ENCODE peak calls at places on chromosome 6, in seven cellular contexts. One of them, this sample, is unnamed.

GRCh38 chr6:44271914-44272313 is 1.7 kb downstream of the TMEM151B start:
- DNase-seq in adipocyte: no peak
- DNase-seq in neural progenitor cell: no peak
- DNase-seq in PC-3: no peak
- DNase-seq in kidney: no peak
- DNase-seq in endodermal cell: no peak
- DNase-seq in astrocyte: no peak
- DNase-seq in this sample: no peak

GRCh38 chr6:119148102-119148824 is 69.8 kb upstream of the FAM184A start:
- DNase-seq in adipocyte: peak; percentile 92
- DNase-seq in astrocyte: peak; percentile 81
- DNase-seq in PC-3: peak; percentile 79
- DNase-seq in kidney: no peak
- DNase-seq in neural progenitor cell: peak; percentile 63
- DNase-seq in endodermal cell: peak; percentile 68
- DNase-seq in this sample: peak; percentile 15

GRCh38 chr6:36754582-36755434 is 57.2 kb downstream of the RAB44 start:
- DNase-seq in kidney: no peak
- DNase-seq in endodermal cell: no peak
- DNase-seq in PC-3: no peak
- DNase-seq in astrocyte: no peak
- DNase-seq in neural progenitor cell: no peak
- DNase-seq in adipocyte: no peak
- DNase-seq in this sample: no peak

GRCh38 chr6:41428402-41428994 is 93.1 kb downstream of the NCR2 start:
- DNase-seq in endodermal cell: no peak
- DNase-seq in PC-3: no peak
- DNase-seq in kidney: peak; percentile 91
- DNase-seq in astrocyte: no peak
- DNase-seq in adipocyte: no peak
- DNase-seq in neural progenitor cell: peak; percentile 50
- DNase-seq in this sample: no peak

GRCh38 chr6:38542031-38542430 is 97.7 kb downstream of the BTBD9 start:
- DNase-seq in PC-3: peak; percentile 34
- DNase-seq in endodermal cell: no peak
- DNase-seq in neural progenitor cell: no peak
- DNase-seq in astrocyte: peak; percentile 61
- DNase-seq in kidney: no peak
- DNase-seq in adipocyte: no peak
- DNase-seq in this sample: no peak

GRCh38 chr6:100460650-100461204 is 4.0 kb downstream of the SIM1 start:
- DNase-seq in PC-3: no peak
- DNase-seq in neural progenitor cell: peak; percentile 71
- DNase-seq in astrocyte: no peak
- DNase-seq in endodermal cell: peak; percentile 83
- DNase-seq in kidney: no peak
- DNase-seq in adipocyte: no peak
- DNase-seq in this sample: no peak

GRCh38 chr6:89217308-89217999 is at the start of gene GABRR1:
- DNase-seq in adipocyte: no peak
- DNase-seq in neural progenitor cell: no peak
- DNase-seq in kidney: no peak
- DNase-seq in PC-3: no peak
- DNase-seq in endodermal cell: no peak
- DNase-seq in astrocyte: peak; percentile 4
- DNase-seq in this sample: no peak

GRCh38 chr6:166501246-166501645 is 85.2 kb downstream of the RAMACL start:
- DNase-seq in adipocyte: no peak
- DNase-seq in endodermal cell: no peak
- DNase-seq in kidney: no peak
- DNase-seq in neural progenitor cell: no peak
- DNase-seq in PC-3: no peak
- DNase-seq in astrocyte: no peak
- DNase-seq in this sample: no peak

GRCh38 chr6:44272999-44273566 is 2.8 kb downstream of the TMEM151B start:
- DNase-seq in kidney: no peak
- DNase-seq in neural progenitor cell: no peak
- DNase-seq in adipocyte: no peak
- DNase-seq in astrocyte: no peak
- DNase-seq in endodermal cell: no peak
- DNase-seq in PC-3: no peak
- DNase-seq in this sample: no peak

GRCh38 chr6:42281570-42281969 is 63.9 kb upstream of the MRPS10 start:
- DNase-seq in endodermal cell: no peak
- DNase-seq in astrocyte: no peak
- DNase-seq in neural progenitor cell: no peak
- DNase-seq in kidney: peak; percentile 60
- DNase-seq in adipocyte: no peak
- DNase-seq in PC-3: no peak
- DNase-seq in this sample: no peak

GRCh38 chr6:108452725-108453195 is 108.0 kb upstream of the FOXO3 start:
- DNase-seq in astrocyte: peak; percentile 76
- DNase-seq in PC-3: no peak
- DNase-seq in neural progenitor cell: peak; percentile 52
- DNase-seq in kidney: no peak
- DNase-seq in adipocyte: peak; percentile 35
- DNase-seq in endodermal cell: peak; percentile 51
- DNase-seq in this sample: peak; percentile 16

GRCh38 chr6:15305496-15305895 is 59.6 kb downstream of the JARID2 start:
- DNase-seq in astrocyte: no peak
- DNase-seq in neural progenitor cell: no peak
- DNase-seq in adipocyte: no peak
- DNase-seq in kidney: no peak
- DNase-seq in endodermal cell: no peak
- DNase-seq in PC-3: no peak
- DNase-seq in this sample: no peak

GRCh38 chr6:15303920-15304291 is 58.0 kb downstream of the JARID2 start:
- DNase-seq in astrocyte: no peak
- DNase-seq in neural progenitor cell: no peak
- DNase-seq in adipocyte: no peak
- DNase-seq in kidney: no peak
- DNase-seq in endodermal cell: no peak
- DNase-seq in PC-3: no peak
- DNase-seq in this sample: no peak

GRCh38 chr6:15303162-15303919 is 57.5 kb downstream of the JARID2 start:
- DNase-seq in neural progenitor cell: peak; percentile 65
- DNase-seq in kidney: no peak
- DNase-seq in adipocyte: no peak
- DNase-seq in PC-3: no peak
- DNase-seq in astrocyte: no peak
- DNase-seq in endodermal cell: no peak
- DNase-seq in this sample: no peak

GRCh38 chr6:15304337-15305078 is 58.6 kb downstream of the JARID2 start:
- DNase-seq in kidney: no peak
- DNase-seq in endodermal cell: no peak
- DNase-seq in adipocyte: no peak
- DNase-seq in astrocyte: no peak
- DNase-seq in PC-3: no peak
- DNase-seq in neural progenitor cell: no peak
- DNase-seq in this sample: no peak

DNA sequence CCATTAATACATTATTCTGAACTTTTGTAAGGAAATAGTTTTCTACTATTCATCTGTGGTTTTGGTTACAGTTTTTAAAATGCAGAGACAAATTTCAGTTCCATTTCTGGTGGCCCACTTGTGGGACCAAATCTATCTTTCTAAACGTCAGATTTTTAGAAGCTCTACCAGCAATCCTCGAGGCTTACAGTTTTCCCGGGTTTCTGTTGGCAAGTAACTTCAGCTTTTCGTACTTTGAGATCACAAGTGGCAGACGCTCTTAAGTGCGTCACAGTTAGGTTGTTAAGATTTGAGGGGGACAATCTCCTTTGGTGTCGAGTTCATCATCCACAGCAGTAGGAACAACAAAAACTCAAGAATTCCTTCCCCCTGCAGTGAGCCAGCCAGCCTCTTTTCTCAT is 60.0 kb downstream of the JARID2 start:
- DNase-seq in adipocyte: no peak
- DNase-seq in neural progenitor cell: no peak
- DNase-seq in PC-3: no peak
- DNase-seq in endodermal cell: no peak
- DNase-seq in kidney: no peak
- DNase-seq in astrocyte: no peak
- DNase-seq in this sample: no peak
- H3K9ac ChIP-seq in adipocyte: no peak overlapping the region
- H3K9ac ChIP-seq in neural progenitor cell: no peak overlapping the region
- H3K9ac ChIP-seq in PC-3: no peak overlapping the region
- H3K9ac ChIP-seq in endodermal cell: no peak overlapping the region
- H3K9ac ChIP-seq in kidney: no peak overlapping the region
- H3K9ac ChIP-seq in astrocyte: no peak overlapping the region
- H3K9ac ChIP-seq in this sample: no peak overlapping the region

DNA sequence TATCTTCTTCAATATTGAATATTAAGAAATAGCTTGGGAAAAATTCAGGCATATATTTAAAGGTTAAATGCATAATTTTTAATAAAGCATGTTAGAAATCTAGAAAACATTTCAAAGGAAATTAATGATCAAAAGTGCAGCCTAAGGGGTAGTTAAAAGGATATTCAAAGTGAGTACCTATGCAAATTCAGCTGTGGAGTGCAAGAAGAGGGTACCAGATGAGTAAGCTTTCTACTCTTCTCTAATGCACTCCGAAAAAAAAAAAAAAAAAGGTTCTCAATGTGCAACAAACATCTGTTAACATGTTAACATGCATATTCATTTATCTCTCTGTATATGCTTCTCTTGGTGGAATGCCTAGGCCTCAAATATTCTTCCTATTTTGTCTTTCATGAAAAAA is 32.0 kb upstream of the KATNA1 start:
- DNase-seq in endodermal cell: no peak
- DNase-seq in neural progenitor cell: no peak
- DNase-seq in kidney: no peak
- DNase-seq in adipocyte: no peak
- DNase-seq in PC-3: no peak
- DNase-seq in astrocyte: no peak
- DNase-seq in this sample: no peak
- H3K36me3 ChIP-seq in endodermal cell: peaks cover 63% of the 10 kb centered on the region
- H3K36me3 ChIP-seq in neural progenitor cell: peaks cover 10% of the 10 kb centered on the region
- H3K36me3 ChIP-seq in kidney: peaks cover 17% of the 10 kb centered on the region
- H3K36me3 ChIP-seq in adipocyte: peaks cover 44% of the 10 kb centered on the region
- H3K36me3 ChIP-seq in PC-3: peaks cover 15% of the 10 kb centered on the region
- H3K36me3 ChIP-seq in astrocyte: peaks cover 33% of the 10 kb centered on the region
- H3K36me3 ChIP-seq in this sample: peaks cover 53% of the 10 kb centered on the region

GRCh38 chr6:160735523-160735922 is 33.5 kb downstream of the PLG start:
- DNase-seq in neural progenitor cell: no peak
- DNase-seq in endodermal cell: no peak
- DNase-seq in adipocyte: no peak
- DNase-seq in PC-3: no peak
- DNase-seq in kidney: no peak
- DNase-seq in astrocyte: no peak
- DNase-seq in this sample: no peak

GRCh38 chr6:160734627-160735026 is 32.6 kb downstream of the PLG start:
- DNase-seq in PC-3: no peak
- DNase-seq in endodermal cell: no peak
- DNase-seq in neural progenitor cell: no peak
- DNase-seq in astrocyte: no peak
- DNase-seq in adipocyte: no peak
- DNase-seq in kidney: no peak
- DNase-seq in this sample: no peak

GRCh38 chr6:160737934-160738333 is 35.9 kb downstream of the PLG start:
- DNase-seq in PC-3: peak; percentile 65
- DNase-seq in kidney: no peak
- DNase-seq in astrocyte: no peak
- DNase-seq in adipocyte: no peak
- DNase-seq in endodermal cell: no peak
- DNase-seq in neural progenitor cell: no peak
- DNase-seq in this sample: no peak

GRCh38 chr6:160742090-160742489 is 40.0 kb downstream of the PLG start:
- DNase-seq in adipocyte: no peak
- DNase-seq in kidney: no peak
- DNase-seq in endodermal cell: no peak
- DNase-seq in astrocyte: no peak
- DNase-seq in PC-3: no peak
- DNase-seq in neural progenitor cell: no peak
- DNase-seq in this sample: no peak

GRCh38 chr6:160739955-160740354 is 37.9 kb downstream of the PLG start:
- DNase-seq in neural progenitor cell: no peak
- DNase-seq in kidney: no peak
- DNase-seq in endodermal cell: no peak
- DNase-seq in adipocyte: no peak
- DNase-seq in astrocyte: no peak
- DNase-seq in PC-3: no peak
- DNase-seq in this sample: no peak
- H3K9ac ChIP-seq in neural progenitor cell: no peak overlapping the region
- H3K9ac ChIP-seq in kidney: no peak overlapping the region
- H3K9ac ChIP-seq in endodermal cell: no peak overlapping the region
- H3K9ac ChIP-seq in adipocyte: no peak overlapping the region
- H3K9ac ChIP-seq in astrocyte: no peak overlapping the region
- H3K9ac ChIP-seq in PC-3: no peak overlapping the region
- H3K9ac ChIP-seq in this sample: no peak overlapping the region

GRCh38 chr6:7252390-7252789 is 60.6 kb downstream of the SSR1 start:
- DNase-seq in astrocyte: no peak
- DNase-seq in adipocyte: no peak
- DNase-seq in PC-3: no peak
- DNase-seq in neural progenitor cell: no peak
- DNase-seq in endodermal cell: no peak
- DNase-seq in kidney: peak; percentile 26
- DNase-seq in this sample: no peak

GRCh38 chr6:7251861-7252260 is 61.1 kb downstream of the SSR1 start:
- DNase-seq in neural progenitor cell: no peak
- DNase-seq in kidney: peak; percentile 51
- DNase-seq in endodermal cell: no peak
- DNase-seq in astrocyte: no peak
- DNase-seq in adipocyte: no peak
- DNase-seq in PC-3: no peak
- DNase-seq in this sample: no peak

GRCh38 chr6:7249391-7249790 is 63.6 kb downstream of the SSR1 start:
- DNase-seq in neural progenitor cell: no peak
- DNase-seq in adipocyte: no peak
- DNase-seq in endodermal cell: no peak
- DNase-seq in astrocyte: peak; percentile 22
- DNase-seq in kidney: no peak
- DNase-seq in PC-3: no peak
- DNase-seq in this sample: no peak

GRCh38 chr6:7249946-7250643 is 62.9 kb downstream of the SSR1 start:
- DNase-seq in astrocyte: no peak
- DNase-seq in neural progenitor cell: no peak
- DNase-seq in endodermal cell: peak; percentile 41
- DNase-seq in kidney: no peak
- DNase-seq in adipocyte: no peak
- DNase-seq in PC-3: peak; percentile 21
- DNase-seq in this sample: no peak

DNA sequence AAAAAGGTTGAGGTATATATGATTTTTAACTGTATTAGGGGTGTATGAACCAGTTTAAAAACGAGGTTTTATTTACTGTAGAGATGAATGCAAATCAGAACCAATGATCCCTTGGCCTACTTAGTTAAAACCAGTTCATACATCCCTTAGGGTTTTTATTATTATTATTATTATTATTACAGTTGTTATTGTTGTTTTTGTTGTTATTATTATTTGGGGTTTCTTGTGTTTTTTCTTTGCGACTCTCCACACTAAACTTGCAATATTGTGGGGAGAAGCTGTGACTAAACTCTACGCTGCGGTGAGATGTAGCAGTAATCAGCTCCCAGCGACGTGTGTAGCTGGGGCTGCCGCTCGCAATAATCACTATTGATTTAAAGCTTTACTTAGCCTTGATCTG is 62.2 kb downstream of the SSR1 start:
- DNase-seq in PC-3: no peak
- DNase-seq in adipocyte: no peak
- DNase-seq in kidney: no peak
- DNase-seq in endodermal cell: no peak
- DNase-seq in astrocyte: no peak
- DNase-seq in neural progenitor cell: no peak
- DNase-seq in this sample: no peak
- H3K36me3 ChIP-seq in PC-3: peaks cover 39% of the 10 kb centered on the region
- H3K36me3 ChIP-seq in adipocyte: peaks cover 64% of the 10 kb centered on the region
- H3K36me3 ChIP-seq in kidney: peaks cover 14% of the 10 kb centered on the region
- H3K36me3 ChIP-seq in endodermal cell: peaks cover 62% of the 10 kb centered on the region
- H3K36me3 ChIP-seq in astrocyte: peaks cover 14% of the 10 kb centered on the region
- H3K36me3 ChIP-seq in neural progenitor cell: no peaks in the 10 kb centered on the region
- H3K36me3 ChIP-seq in this sample: peaks cover 59% of the 10 kb centered on the region

GRCh38 chr6:134435814-134436280 is 117.9 kb upstream of the SGK1 start:
- DNase-seq in astrocyte: no peak
- DNase-seq in kidney: no peak
- DNase-seq in endodermal cell: no peak
- DNase-seq in PC-3: peak; percentile 65
- DNase-seq in adipocyte: no peak
- DNase-seq in neural progenitor cell: no peak
- DNase-seq in this sample: no peak
- H3K9ac ChIP-seq in astrocyte: peak overlapping the region; percentile 80
- H3K9ac ChIP-seq in kidney: no peak overlapping the region
- H3K9ac ChIP-seq in endodermal cell: no peak overlapping the region
- H3K9ac ChIP-seq in PC-3: peak overlapping the region; percentile 64
- H3K9ac ChIP-seq in adipocyte: no peak overlapping the region
- H3K9ac ChIP-seq in neural progenitor cell: no peak overlapping the region
- H3K9ac ChIP-seq in this sample: no peak overlapping the region